ENCODE peak calls at places on chromosomes 4 and X, in eight cellular contexts. Z is activated CD8-positive, alpha-beta memory T cell treated with anti-CD3 and anti-CD28 coated beads, Interleukin-2, amount 10 ng/mL, durations not matched to agents 7 days and 5 days; N is stimulated activated naive CD8-positive, alpha-beta T cell treated with anti-CD3 and anti-CD28 coated beads, Interleukin-15, amount 100 ng/mL, for 72 hours; R is SK-N-SH treated with all-trans-retinoic acid at 6 μM for 48 hours; X is central memory CD8-positive, alpha-beta T cell; E is A549; O is upper lobe of left lung; K is Right ventricle myocardium inferior. I is an unnamed sample.

GRCh38 chr4:135201081-135201480 is 999.5 kb upstream of the PABPC4L start:
- ATAC-seq in K (no peak), O (no peak), R (no peak), E (no peak), X (no peak), Z (no peak), N (no peak), I (no peak)

GRCh38 chr4:155025762-155026457 is 182.5 kb upstream of the NPY2R start:
- ATAC-seq in N (no peak), O (no peak), K (no peak), E (peak), Z (no peak), X (no peak), R (no peak), I (no peak)

GRCh38 chr4:145722561-145722960 is 42.6 kb downstream of the C4orf51 start:
- ATAC-seq in O (no peak), Z (no peak), E (peak), R (no peak), X (no peak), K (peak), N (peak), I (no peak)

GRCh38 chr4:162116085-162116784 is 47.6 kb downstream of the FSTL5 start:
- ATAC-seq in E (no peak), O (no peak), X (no peak), N (no peak), Z (no peak), R (no peak), K (no peak), I (no peak)

GRCh38 chrX:10579018-10579752 is 41.2 kb downstream of the MID1 start:
- ATAC-seq in K (no peak), Z (no peak), X (no peak), O (no peak), R (peak), E (peak), N (no peak), I (no peak)

GRCh38 chr4:72286185-72286584 is 254.4 kb downstream of the NPFFR2 start:
- ATAC-seq in K (no peak), R (peak), O (no peak), E (no peak), N (no peak), X (no peak), Z (no peak), I (no peak)

GRCh38 chrX:140091276-140091886 is 126.1 kb upstream of the CXorf66 start:
- ATAC-seq in N (peak), Z (peak), K (peak), O (peak), E (peak), R (peak), X (no peak), I (peak)

GRCh38 chr4:105991726-105992125 is 96.5 kb downstream of the NPNT start:
- ATAC-seq in O (no peak), K (no peak), X (no peak), Z (no peak), E (no peak), N (no peak), R (no peak), I (no peak)

GRCh38 chrX:111052478-111052877 is 43.5 kb upstream of the PAK3 start:
- ATAC-seq in N (peak), X (no peak), Z (no peak), K (no peak), R (no peak), E (no peak), O (no peak), I (no peak)

GRCh38 chr4:183620421-183620820 is 38.6 kb downstream of the RWDD4 start:
- ATAC-seq in R (no peak), E (no peak), Z (no peak), K (no peak), O (no peak), N (no peak), X (no peak), I (no peak)

GRCh38 chr4:108628411-108628810 is 8.0 kb downstream of the RPL34 start:
- ATAC-seq in R (peak), E (no peak), X (no peak), N (no peak), O (no peak), Z (no peak), K (no peak), I (no peak)

GRCh38 chr4:154406022-154406835 is 85.4 kb downstream of the DCHS2 start:
- ATAC-seq in N (no peak), O (peak), X (no peak), K (no peak), E (no peak), R (no peak), Z (no peak), I (no peak)

GRCh38 chrX:124342174-124342867 is 4.0 kb upstream of the SH2D1A start:
- ATAC-seq in E (no peak), X (peak), K (no peak), O (no peak), N (peak), Z (no peak), R (no peak), I (no peak)

GRCh38 chr4:88724406-88724805 is 26.8 kb upstream of the NAP1L5 start:
- ATAC-seq in Z (no peak), N (no peak), X (no peak), K (no peak), O (no peak), E (no peak), R (no peak), I (no peak)

GRCh38 chrX:106000203-106000602 is 38.3 kb downstream of the SERPINA7 start:
- ATAC-seq in K (no peak), O (no peak), R (no peak), X (no peak), E (no peak), N (no peak), Z (no peak), I (no peak)

GRCh38 chr4:763191-763810 is 57.7 kb downstream of the PCGF3 start:
- ATAC-seq in E (no peak), N (no peak), Z (no peak), X (no peak), R (no peak), K (no peak), O (no peak), I (no peak)

GRCh38 chr4:147354271-147354670 is 126.6 kb upstream of the EDNRA start:
- ATAC-seq in N (no peak), O (no peak), E (no peak), X (no peak), K (no peak), Z (no peak), R (no peak), I (no peak)

GRCh38 chr4:108415389-108415788 is 205.0 kb upstream of the RPL34 start:
- ATAC-seq in R (no peak), O (peak), X (no peak), N (no peak), E (no peak), K (no peak), Z (no peak), I (no peak)

GRCh38 chr4:104591505-104591904 is 96.8 kb upstream of the CXXC4 start:
- ATAC-seq in Z (no peak), K (peak), N (no peak), X (no peak), O (peak), R (no peak), E (no peak), I (no peak)

GRCh38 chrX:18348047-18348446 is 6.4 kb downstream of the SCML2 start:
- ATAC-seq in O (no peak), E (no peak), X (no peak), K (no peak), N (no peak), Z (no peak), R (no peak), I (no peak)

GRCh38 chr4:109872950-109873656 is 25.2 kb downstream of the LRIT3 start:
- ATAC-seq in X (no peak), R (no peak), Z (no peak), N (no peak), O (no peak), K (no peak), E (no peak), I (no peak)

GRCh38 chrX:116009348-116009747 is 161.2 kb upstream of the AGTR2 start:
- ATAC-seq in N (no peak), Z (no peak), X (no peak), E (no peak), R (no peak), O (peak), K (no peak), I (no peak)

I was measured in gastroesophageal sphincter.